ENCODE peak calls at places on chromosomes 3 and 15, in seven cellular contexts. N is bronchial epithelial cell; X is type B pancreatic cell; Q is MCF 10A; T is stimulated activated CD4-positive, alpha-beta T cell treated with anti-CD3 and anti-CD28 coated beads, TNF-alpha, amount 100 ng/mL, for 4 hours; B is A549; A is activated CD4-positive, alpha-beta T cell treated with anti-CD3 and anti-CD28 coated beads for 1 hour. D is an unnamed sample.

GRCh38 chr3:189685854-189686253 is 54.7 kb downstream of the TP63 start:
- DNase-seq in X (no peak), B (peak), Q (peak), N (peak), A (no peak), T (no peak), D (no peak)

GRCh38 chr15:77819271-77819806 is 186.6 kb upstream of the LINGO1 start:
- DNase-seq in Q (no peak), A (no peak), N (no peak), X (no peak), T (no peak), B (no peak), D (no peak)

GRCh38 chr15:77991029-77991406 is 86.5 kb downstream of the TBC1D2B start:
- DNase-seq in B (no peak), Q (no peak), T (no peak), A (no peak), X (no peak), N (no peak), D (no peak)

GRCh38 chr15:51649659-51650521 is 27.3 kb upstream of the DMXL2 start:
- DNase-seq in X (no peak), T (peak), B (peak), Q (peak), A (no peak), N (peak), D (peak)

GRCh38 chr15:63043391-63044076 is 987 bp downstream of the TPM1 start:
- DNase-seq in A (no peak), N (no peak), T (no peak), B (no peak), Q (no peak), X (no peak), D (no peak)

GRCh38 chr3:40337136-40338108 is 27.9 kb downstream of the EIF1B start:
- DNase-seq in Q (peak), T (no peak), A (no peak), X (no peak), N (peak), B (no peak), D (no peak)

GRCh38 chr3:194872669-194872977 is 186.9 kb downstream of the FAM43A start:
- DNase-seq in Q (peak), A (no peak), N (peak), X (no peak), B (peak), T (no peak), D (peak)

GRCh38 chr15:45458746-45459403 is 63.7 kb downstream of the SLC30A4 start:
- DNase-seq in T (peak), N (peak), Q (peak), A (peak), B (peak), X (no peak), D (no peak)

GRCh38 chr15:101315736-101316135 is 20.7 kb upstream of the SNRPA1 start:
- DNase-seq in A (no peak), T (no peak), Q (no peak), X (no peak), N (no peak), B (no peak), D (no peak)

GRCh38 chr3:128301186-128302023 is 148.1 kb downstream of the EEFSEC start:
- DNase-seq in Q (no peak), B (no peak), X (peak), N (no peak), A (no peak), T (no peak), D (no peak)

GRCh38 chr15:63023351-63023945 is 19.1 kb upstream of the TPM1 start:
- DNase-seq in T (no peak), A (no peak), X (no peak), Q (no peak), B (no peak), N (no peak), D (no peak)

GRCh38 chr3:11909726-11910125 is 63.0 kb upstream of the TAMM41 start:
- DNase-seq in X (no peak), N (no peak), T (no peak), B (no peak), A (no peak), Q (no peak), D (no peak)

GRCh38 chr3:157077565-157077991 is 82.4 kb downstream of the CCNL1 start:
- DNase-seq in T (no peak), N (no peak), X (no peak), Q (no peak), A (no peak), B (peak), D (peak)

D was measured in T47D.